ENCODE peak calls at places on chromosomes 11 and 22, in eight cellular contexts. A, D, W, X, U, C, K and V are unnamed samples.

GRCh38 chr11:134331565-134332188 is at the start of gene GLB1L2:
- DNase-seq in W (peak), A (peak), X (no peak), U (peak), D (peak), K (peak), C (peak), V (no peak)

GRCh38 chr11:71086687-71087258 is 165.6 kb downstream of the SHANK2 start:
- DNase-seq in K (no peak), C (no peak), A (peak), X (no peak), D (peak), W (no peak), U (no peak), V (peak)

GRCh38 chr11:2533642-2534115 is 88.9 kb downstream of the KCNQ1 start:
- DNase-seq in W (peak), X (no peak), K (peak), D (peak), C (peak), U (peak), A (peak), V (peak)

GRCh38 chr11:3359092-3359824 is 19.7 kb downstream of the ZNF195 start:
- DNase-seq in X (no peak), C (no peak), W (no peak), U (no peak), D (no peak), A (no peak), K (no peak), V (no peak)

GRCh38 chr11:128400382-128401203 is 186.8 kb downstream of the ETS1 start:
- DNase-seq in U (no peak), C (no peak), A (no peak), D (no peak), X (no peak), K (no peak), W (no peak), V (no peak)

GRCh38 chr11:116791002-116791812 is 472 bp downstream of the APOA5 start:
- DNase-seq in U (peak), W (peak), X (no peak), K (peak), D (peak), A (peak), C (peak), V (peak)

GRCh38 chr11:94809251-94809650 is 41.1 kb downstream of the AMOTL1 start:
- DNase-seq in C (no peak), K (no peak), W (no peak), U (no peak), X (no peak), A (no peak), D (no peak), V (no peak)

GRCh38 chr11:73577496-73577917 is 20.4 kb downstream of the FAM168A start:
- DNase-seq in A (no peak), K (no peak), D (no peak), U (no peak), W (no peak), X (peak), C (no peak), V (no peak)

GRCh38 chr11:44848203-44848962 is 102.3 kb downstream of the TP53I11 start:
- DNase-seq in W (no peak), A (no peak), C (no peak), U (no peak), K (no peak), X (no peak), D (no peak), V (no peak)

GRCh38 chr11:80872116-80872728 is 1431.4 kb upstream of the TENM4 start:
- DNase-seq in U (no peak), C (no peak), K (no peak), W (no peak), D (no peak), X (no peak), A (no peak), V (no peak)

GRCh38 chr22:27512283-27512761 is 289.2 kb downstream of the MN1 start:
- DNase-seq in X (no peak), K (no peak), D (peak), A (no peak), C (peak), U (peak), W (peak), V (peak)

GRCh38 chr11:130403301-130403804 is 25.1 kb downstream of the ADAMTS8 start:
- DNase-seq in W (peak), A (no peak), U (peak), X (no peak), K (no peak), C (peak), D (no peak), V (peak)

GRCh38 chr11:131064373-131064991 is 148.2 kb upstream of the SNX19 start:
- DNase-seq in W (no peak), K (peak), C (peak), A (peak), X (peak), D (peak), U (peak), V (peak)

GRCh38 chr11:8338138-8338537 is 74.5 kb upstream of the LMO1 start:
- DNase-seq in A (peak), U (peak), D (peak), K (peak), W (no peak), X (no peak), C (no peak), V (peak)

GRCh38 chr22:39279170-39279850 is 34.5 kb upstream of the PDGFB start:
- DNase-seq in C (no peak), U (no peak), A (no peak), K (no peak), W (no peak), D (no peak), X (no peak), V (no peak)

GRCh38 chr11:73463359-73463758 is 87.2 kb downstream of the RELT start:
- DNase-seq in K (no peak), C (no peak), A (no peak), W (no peak), U (no peak), X (no peak), D (no peak), V (no peak)

GRCh38 chr11:74749965-74750296 is 1.3 kb downstream of the RNF169 start:
- DNase-seq in W (no peak), A (no peak), K (no peak), D (no peak), C (no peak), U (no peak), X (no peak), V (no peak)

GRCh38 chr11:88555018-88555828 is 217.7 kb upstream of the CTSC start:
- DNase-seq in K (peak), D (peak), X (no peak), W (no peak), A (no peak), C (no peak), U (no peak), V (peak)

GRCh38 chr11:95335989-95336388 is 105.0 kb upstream of the SESN3 start:
- DNase-seq in K (no peak), A (no peak), C (no peak), D (no peak), X (no peak), U (no peak), W (no peak), V (no peak)

GRCh38 chr11:1039481-1040427 is 3.2 kb upstream of the MUC6 start:
- DNase-seq in D (no peak), A (no peak), U (no peak), X (no peak), K (no peak), W (no peak), C (no peak), V (peak)

GRCh38 chr11:122910775-122911174 is 28.2 kb downstream of the JHY start:
- DNase-seq in A (no peak), K (peak), W (no peak), X (no peak), U (no peak), D (no peak), C (no peak), V (no peak)

GRCh38 chr11:130070829-130071205 is 1.1 kb downstream of the APLP2 start:
- DNase-seq in K (no peak), D (peak), A (no peak), C (peak), U (peak), W (no peak), X (no peak), V (no peak)

GRCh38 chr11:3840870-3841425 is at the start of gene RHOG:
- DNase-seq in U (peak), X (no peak), A (peak), C (peak), D (peak), W (peak), K (no peak), V (peak)

GRCh38 chr11:96246718-96247540 is 96.1 kb downstream of the MAML2 start:
- DNase-seq in X (no peak), D (no peak), U (no peak), C (no peak), W (no peak), K (peak), A (no peak), V (no peak)

GRCh38 chr11:133004369-133004768 is 527.9 kb downstream of the OPCML start:
- DNase-seq in X (no peak), U (no peak), K (no peak), W (no peak), A (no peak), D (no peak), C (no peak), V (no peak)

GRCh38 chr11:75667268-75667830 is 1.5 kb downstream of the MAP6 start:
- DNase-seq in K (no peak), D (peak), W (no peak), A (peak), U (peak), C (peak), X (no peak), V (peak)

GRCh38 chr11:9219115-9219514 is 46.0 kb downstream of the DENND5A start:
- DNase-seq in A (no peak), X (no peak), D (no peak), K (no peak), U (no peak), W (no peak), C (no peak), V (no peak)

GRCh38 chr11:100863080-100863581 is 176.0 kb downstream of the ARHGAP42 start:
- DNase-seq in X (peak), K (no peak), W (no peak), C (peak), U (no peak), D (peak), A (no peak), V (no peak)

GRCh38 chr11:18844753-18845367 is 53.3 kb upstream of the PTPN5 start:
- DNase-seq in X (no peak), K (peak), C (no peak), D (no peak), U (no peak), A (no peak), W (no peak), V (peak)

GRCh38 chr11:36463781-36464180 is 46.3 kb downstream of the TRAF6 start:
- DNase-seq in W (no peak), D (no peak), U (no peak), A (no peak), X (no peak), K (no peak), C (no peak), V (no peak)

GRCh38 chr11:8652140-8652539 is 30.3 kb downstream of the TRIM66 start:
- DNase-seq in K (no peak), C (no peak), W (no peak), X (no peak), U (no peak), D (no peak), A (no peak), V (peak)

GRCh38 chr11:26583550-26583949 is 11.5 kb upstream of the MUC15 start:
- DNase-seq in A (no peak), D (no peak), U (no peak), C (no peak), W (no peak), K (no peak), X (no peak), V (no peak)

GRCh38 chr11:106581399-106581798 is 436.9 kb downstream of the GUCY1A2 start:
- DNase-seq in W (no peak), C (no peak), A (no peak), D (no peak), K (no peak), X (no peak), U (no peak), V (no peak)

DNA sequence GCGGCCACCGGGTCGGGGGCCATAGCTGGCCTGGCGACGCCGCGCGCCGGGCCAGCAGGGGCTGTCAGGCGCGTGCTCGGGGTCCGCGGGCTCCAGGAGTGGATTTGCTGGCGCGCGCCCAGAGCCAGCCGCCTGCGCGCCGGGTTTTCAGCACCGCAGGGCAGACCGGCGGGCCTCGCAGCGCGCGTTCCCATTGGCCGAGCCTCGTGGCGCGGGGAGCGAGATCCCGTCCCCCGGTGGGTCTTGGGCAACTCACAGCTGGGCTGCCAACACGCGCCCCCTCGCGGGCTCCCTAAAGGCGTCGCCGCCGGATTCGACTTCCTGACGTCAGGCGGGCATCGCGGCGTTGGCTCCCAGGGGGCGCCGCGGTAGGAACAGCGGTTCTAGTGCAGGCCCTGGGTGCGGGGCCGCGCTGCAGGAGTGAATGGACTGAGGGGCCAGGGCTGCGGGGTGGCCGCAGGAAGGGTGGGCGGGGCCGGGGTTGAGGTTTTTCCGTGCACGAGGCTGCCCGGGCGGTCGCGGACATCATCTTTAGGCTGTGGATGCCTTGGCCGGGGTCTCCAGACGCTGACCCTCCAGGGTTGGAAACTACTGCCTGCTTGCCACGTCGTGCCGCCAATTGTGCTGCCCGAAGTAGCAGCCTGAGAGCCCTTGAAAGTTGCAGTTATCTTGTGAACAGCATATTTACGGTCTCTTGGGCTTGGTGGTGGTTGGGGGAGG is at the start of gene FADS1:
- DNase-seq in U (peak), C (peak), X (peak), W (peak), D (peak), K (peak), A (peak), V (peak)
- TF ChIP-seq POLR2A in U (peak), C (no peak), X (peak), W (peak), D (no peak), K (peak), A (peak), V (peak)

DNA sequence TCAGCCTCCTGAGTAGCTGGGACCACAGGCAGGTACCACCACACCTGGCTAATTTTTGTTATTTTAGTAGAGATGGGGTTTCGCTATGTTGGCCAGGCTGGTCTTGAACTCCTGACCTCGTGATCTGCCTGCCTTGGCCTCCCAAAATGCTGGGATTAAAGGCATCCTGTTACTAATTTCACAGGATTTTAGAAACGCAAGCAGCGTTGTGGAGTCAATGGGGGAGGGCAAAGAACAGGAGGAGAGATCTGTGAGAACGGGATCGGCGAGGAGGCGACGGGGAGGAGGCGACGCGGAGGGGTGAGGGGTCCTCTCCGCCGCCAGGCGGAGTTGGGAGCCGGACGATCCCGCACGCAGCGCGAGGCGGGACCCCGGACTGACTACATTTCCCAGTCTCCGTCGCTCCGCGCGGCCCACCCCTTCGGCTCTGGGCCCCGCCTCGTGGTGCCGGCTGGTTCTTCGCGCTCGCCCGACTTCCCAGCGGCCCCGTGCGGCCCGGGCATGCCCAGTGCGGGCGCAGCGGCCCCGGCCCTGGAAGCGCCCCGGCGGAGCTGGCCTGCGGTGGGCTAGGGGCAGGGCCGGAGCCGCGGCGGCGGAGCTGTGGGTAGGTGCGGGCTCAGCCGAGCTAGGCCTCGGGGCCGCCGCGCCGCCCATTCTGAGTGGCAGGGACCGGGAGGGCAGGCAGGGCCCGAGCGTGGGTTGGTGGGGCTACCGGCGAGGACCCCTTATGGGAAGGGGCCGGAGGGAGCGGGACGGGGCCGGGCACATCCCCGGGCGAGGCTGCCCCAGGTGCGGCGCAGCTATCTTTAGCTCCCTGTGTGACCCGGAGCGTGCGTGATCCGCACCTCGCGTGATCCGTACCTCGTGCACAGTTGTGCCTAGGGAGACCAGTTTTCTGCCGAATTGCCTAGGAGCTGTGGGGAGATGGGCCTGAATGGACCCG is at the start of gene EI24:
- DNase-seq in D (peak), X (peak), W (peak), U (peak), C (peak), A (peak), K (peak), V (peak)
- TF ChIP-seq POLR2A in D (no peak), X (peak), W (no peak), U (peak), C (peak), A (peak), K (no peak), V (peak)

GRCh38 chr11:11620966-11621880 is 582 bp downstream of the GALNT18 start:
- DNase-seq in A (no peak), X (no peak), U (peak), W (peak), D (peak), K (no peak), C (peak), V (peak)
- TF ChIP-seq POLR2A in A (no peak), X (peak), U (no peak), W (no peak), D (no peak), K (no peak), C (no peak), V (no peak)

GRCh38 chr11:118918128-118918685 is 7.5 kb downstream of the BCL9L start:
- DNase-seq in W (peak), K (no peak), X (no peak), U (peak), A (no peak), D (peak), C (peak), V (no peak)
- TF ChIP-seq POLR2A in W (no peak), K (no peak), X (no peak), U (peak), A (no peak), D (no peak), C (no peak), V (no peak)

GRCh38 chr11:62727833-62728721 is at the start of gene TTC9C:
- DNase-seq in C (peak), W (peak), A (peak), K (peak), D (peak), X (peak), U (peak), V (peak)
- TF ChIP-seq POLR2A in C (no peak), W (peak), A (no peak), K (peak), D (no peak), X (peak), U (peak), V (peak)

GRCh38 chr11:20278727-20279126 is 84.8 kb upstream of the HTATIP2 start:
- DNase-seq in X (no peak), K (no peak), D (peak), W (no peak), C (no peak), A (no peak), U (no peak), V (no peak)

GRCh38 chr11:20283475-20283874 is 80.0 kb upstream of the HTATIP2 start:
- DNase-seq in D (no peak), C (no peak), K (no peak), U (no peak), X (no peak), A (no peak), W (no peak), V (no peak)
- TF ChIP-seq POLR2A in D (no peak), C (no peak), K (no peak), U (no peak), X (no peak), A (no peak), W (no peak), V (no peak)

GRCh38 chr11:12168114-12168513 is 57.7 kb downstream of the MICAL2 start:
- DNase-seq in X (no peak), D (no peak), U (no peak), W (no peak), K (no peak), A (no peak), C (no peak), V (no peak)

GRCh38 chr11:12165237-12165875 is 55.0 kb downstream of the MICAL2 start:
- DNase-seq in U (no peak), W (no peak), A (no peak), C (no peak), K (no peak), D (no peak), X (no peak), V (no peak)

GRCh38 chr11:12167098-12167999 is 57.0 kb downstream of the MICAL2 start:
- DNase-seq in D (no peak), U (peak), A (no peak), C (no peak), X (no peak), K (peak), W (no peak), V (peak)

GRCh38 chr11:12164061-12165014 is 53.9 kb downstream of the MICAL2 start:
- DNase-seq in U (peak), D (peak), C (no peak), A (no peak), K (peak), W (peak), X (no peak), V (peak)

GRCh38 chr11:12166299-12167092 is 56.1 kb downstream of the MICAL2 start:
- DNase-seq in K (no peak), W (no peak), D (no peak), C (no peak), X (no peak), U (no peak), A (no peak), V (no peak)
- TF ChIP-seq POLR2A in K (no peak), W (no peak), D (no peak), C (no peak), X (no peak), U (no peak), A (no peak), V (no peak)

GRCh38 chr11:62855571-62856332 is 16.4 kb upstream of the WDR74 start:
- DNase-seq in D (peak), U (peak), K (peak), X (peak), A (peak), C (peak), W (peak), V (peak)

GRCh38 chr11:62853279-62853965 is 14.0 kb upstream of the WDR74 start:
- DNase-seq in C (no peak), A (no peak), W (no peak), D (no peak), X (no peak), U (no peak), K (no peak), V (no peak)

GRCh38 chr11:62852523-62853188 is 13.3 kb upstream of the WDR74 start:
- DNase-seq in A (no peak), D (no peak), C (no peak), U (no peak), X (no peak), K (no peak), W (no peak), V (no peak)

GRCh38 chr11:62854825-62855570 is 15.6 kb upstream of the WDR74 start:
- DNase-seq in U (no peak), D (no peak), W (no peak), K (no peak), A (no peak), C (no peak), X (no peak), V (no peak)

GRCh38 chr11:62854013-62854824 is 14.8 kb upstream of the WDR74 start:
- DNase-seq in A (no peak), C (no peak), K (no peak), D (no peak), W (no peak), X (no peak), U (no peak), V (no peak)
- TF ChIP-seq POLR2A in A (peak), C (no peak), K (no peak), D (no peak), W (no peak), X (peak), U (no peak), V (no peak)

GRCh38 chr11:35173620-35174278 is 34.8 kb downstream of the CD44 start:
- DNase-seq in C (no peak), U (no peak), X (no peak), K (no peak), A (no peak), W (no peak), D (no peak), V (no peak)
- TF ChIP-seq POLR2A in C (no peak), U (no peak), X (no peak), K (no peak), A (no peak), W (no peak), D (no peak), V (no peak)